ENCODE peak calls at places on chromosomes 2 and 18, in seven cellular contexts. R is Peyer's patch, K is astrocyte, Z is right atrium auricular region, D is transverse colon, F is endothelial cell of umbilical vein, C is AG04450. U is an unnamed sample.

GRCh38 chr2:10264506-10265327 is 38.0 kb upstream of the HPCAL1 start:
- DNase-seq in C (no peak), K (no peak), F (no peak), Z (no peak), D (peak; percentile 4), R (peak; percentile 42), U (peak; percentile 24)

GRCh38 chr18:47250415-47251046 is 929 bp downstream of the SKOR2 start:
- DNase-seq in C (no peak), R (no peak), K (no peak), Z (no peak), F (no peak), D (no peak), U (no peak)

GRCh38 chr18:29012364-29012763 is 835.4 kb upstream of the CDH2 start:
- DNase-seq in F (no peak), Z (no peak), K (no peak), R (no peak), D (no peak), C (no peak), U (no peak)

GRCh38 chr2:71380665-71381064 is 49.1 kb downstream of the ZNF638 start:
- DNase-seq in F (no peak), D (no peak), K (peak; percentile 37), Z (no peak), R (no peak), C (peak; percentile 18), U (no peak)

GRCh38 chr2:9256570-9257043 is 50.0 kb downstream of the ASAP2 start:
- DNase-seq in Z (no peak), C (no peak), K (no peak), D (no peak), R (no peak), F (peak; percentile 58), U (no peak)

GRCh38 chr18:37958499-37958898 is 392.9 kb upstream of the CELF4 start:
- DNase-seq in K (no peak), Z (no peak), D (no peak), C (no peak), F (no peak), R (no peak), U (no peak)

GRCh38 chr2:86821306-86821705 is 30.6 kb upstream of the CD8A start:
- DNase-seq in C (no peak), F (no peak), K (no peak), Z (no peak), D (no peak), R (no peak), U (no peak)

GRCh38 chr18:13222371-13223281 is 4.1 kb downstream of the LDLRAD4 start:
- DNase-seq in R (peak; percentile 83), D (peak; percentile 80), Z (peak; percentile 86), K (peak; percentile 50), C (peak; percentile 7), F (no peak), U (peak; percentile 73)

GRCh38 chr2:203586696-203587095 is 51.6 kb upstream of the RAPH1 start:
- DNase-seq in D (no peak), Z (no peak), C (no peak), F (no peak), K (no peak), R (no peak), U (no peak)

GRCh38 chr2:204027105-204027504 is 90.5 kb downstream of the ICOS start:
- DNase-seq in R (no peak), Z (no peak), D (no peak), K (peak; percentile 47), F (peak; percentile 84), C (no peak), U (no peak)

GRCh38 chr18:23066060-23066459 is 69.2 kb upstream of the CABLES1 start:
- DNase-seq in D (no peak), F (no peak), R (no peak), C (no peak), Z (no peak), K (no peak), U (no peak)

GRCh38 chr2:193895226-193895625 is 1700.5 kb upstream of the TMEFF2 start:
- DNase-seq in K (no peak), D (no peak), C (no peak), F (peak; percentile 17), Z (no peak), R (no peak), U (no peak)

GRCh38 chr2:238433300-238433915 is 6.7 kb downstream of the ASB1 start:
- DNase-seq in F (no peak), C (no peak), R (no peak), Z (no peak), K (no peak), D (no peak), U (no peak)

GRCh38 chr2:105541189-105542050 is 142.6 kb upstream of the FHL2 start:
- DNase-seq in R (no peak), Z (peak; percentile 16), D (no peak), C (no peak), K (no peak), F (no peak), U (no peak)

GRCh38 chr2:134590679-134591078 is 128.1 kb downstream of the TMEM163 start:
- DNase-seq in K (no peak), Z (no peak), R (no peak), C (no peak), F (no peak), D (no peak), U (no peak)

GRCh38 chr2:32061430-32061829 is 1.9 kb upstream of the SPAST start:
- DNase-seq in Z (no peak), D (no peak), R (no peak), C (no peak), K (no peak), F (no peak), U (no peak)
- H3K4me3 ChIP-seq in Z (no peak overlapping the region), D (no peak overlapping the region), R (no peak overlapping the region), C (no peak overlapping the region), K (no peak overlapping the region), F (no peak overlapping the region), U (no peak overlapping the region)

GRCh38 chr2:120064664-120065063 is 51.8 kb downstream of the EPB41L5 start:
- DNase-seq in D (no peak), R (no peak), K (no peak), Z (no peak), C (no peak), F (no peak), U (no peak)

DNA sequence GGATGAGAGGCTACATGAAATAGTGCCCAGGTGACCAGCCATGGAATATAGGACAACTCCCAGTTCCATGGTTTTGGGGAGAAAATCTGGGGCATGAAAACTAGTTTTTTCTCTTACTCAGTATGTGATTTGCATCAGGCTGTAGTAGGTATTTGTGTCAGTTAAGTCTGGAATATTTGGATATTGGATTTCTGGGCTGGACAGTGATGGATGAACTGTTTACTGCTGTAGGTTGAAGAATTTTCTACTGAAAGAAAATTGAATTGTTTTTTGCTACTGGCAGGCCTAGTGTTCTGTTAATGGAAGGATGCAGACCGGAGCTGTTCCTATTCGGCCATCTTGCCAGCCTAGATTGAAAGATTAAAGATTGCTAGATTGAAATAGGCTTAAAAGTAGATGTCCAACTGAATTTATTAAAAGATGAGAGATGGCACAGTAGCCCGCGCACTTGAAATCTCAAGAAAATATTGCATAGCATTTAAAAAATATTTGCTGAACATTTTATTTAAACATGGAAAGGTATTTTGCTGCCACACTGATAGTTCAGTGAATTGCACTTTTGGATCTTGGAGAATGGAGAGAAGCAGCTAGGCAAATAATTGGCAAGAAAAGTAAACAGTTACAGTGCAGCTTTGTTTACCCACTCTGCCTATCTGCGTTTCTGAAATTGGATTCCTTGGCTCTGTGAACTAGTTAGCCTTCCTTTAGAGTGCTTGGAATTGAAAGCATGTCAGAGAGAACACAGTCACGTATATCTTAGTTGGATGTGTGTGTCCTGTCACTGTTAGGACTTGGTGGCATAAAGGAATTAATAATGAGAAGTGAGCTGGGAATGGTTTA is 54.1 kb downstream of the EPB41L5 start:
- DNase-seq in K (peak; percentile 10), F (peak; percentile 21), C (no peak), Z (no peak), D (no peak), R (no peak), U (no peak)
- TF ChIP-seq CTCF in K (no peak), F (no peak), C (no peak), Z (no peak), D (no peak), R (no peak), U (no peak)

GRCh38 chr18:49963217-49963616 is 149.9 kb upstream of the ACAA2 start:
- DNase-seq in F (no peak), K (no peak), C (no peak), R (no peak), D (no peak), Z (no peak), U (no peak)

GRCh38 chr18:49967171-49967570 is 153.8 kb upstream of the ACAA2 start:
- DNase-seq in R (no peak), F (no peak), C (no peak), K (no peak), Z (no peak), D (no peak), U (no peak)

GRCh38 chr18:49967914-49968313 is 154.6 kb upstream of the ACAA2 start:
- DNase-seq in R (no peak), K (no peak), F (no peak), Z (no peak), D (no peak), C (no peak), U (no peak)

GRCh38 chr18:49968649-49969309 is 155.4 kb upstream of the ACAA2 start:
- DNase-seq in D (no peak), F (no peak), C (no peak), R (no peak), K (no peak), Z (no peak), U (no peak)

GRCh38 chr18:49966090-49966489 is 152.8 kb upstream of the ACAA2 start:
- DNase-seq in D (no peak), K (no peak), R (no peak), F (no peak), C (no peak), Z (no peak), U (no peak)
- H3K27ac ChIP-seq in D (peak overlapping the region; percentile 85), K (no peak overlapping the region), R (peak overlapping the region; percentile 78), F (no peak overlapping the region), C (no peak overlapping the region), Z (no peak overlapping the region), U (no peak overlapping the region)

GRCh38 chr2:158191076-158191566 is 89.4 kb downstream of the UPP2 start:
- DNase-seq in F (no peak), D (no peak), Z (no peak), C (no peak), R (no peak), K (peak; percentile 39), U (no peak)
- H3K4me3 ChIP-seq in F (no peak overlapping the region), D (no peak overlapping the region), Z (peak overlapping the region; percentile 2), C (no peak overlapping the region), R (no peak overlapping the region), K (peak overlapping the region; percentile 44), U (peak overlapping the region; percentile 12)

GRCh38 chr2:229910832-229911412 is 10.9 kb downstream of the TRIP12 start:
- DNase-seq in R (peak; percentile 74), Z (no peak), C (no peak), D (no peak), F (peak; percentile 46), K (no peak), U (no peak)
- TF ChIP-seq CTCF in R (peak; percentile 30), Z (peak; percentile 48), C (peak; percentile 32), D (no peak), F (peak; percentile 15), K (no peak), U (peak; percentile 29)

DNA sequence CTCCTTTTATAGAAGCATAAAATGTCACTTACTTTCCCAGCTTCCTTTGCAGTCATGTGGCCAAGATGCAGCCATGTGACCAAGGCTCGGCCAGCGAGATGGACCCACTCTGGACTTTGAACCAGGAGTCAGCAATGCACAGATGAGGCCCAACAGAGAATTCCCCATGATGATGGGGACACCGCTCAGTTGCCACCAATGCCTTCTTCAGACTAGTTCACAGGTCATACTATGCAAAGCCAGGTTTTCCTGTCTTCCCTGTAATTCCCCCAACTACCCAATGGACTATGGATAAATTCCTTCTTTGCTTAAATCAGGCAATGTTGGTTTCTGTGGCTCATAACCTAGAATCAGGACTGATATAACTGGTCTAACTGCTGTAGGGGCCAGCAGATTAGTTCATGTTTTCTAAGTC is 22.5 kb upstream of the REL start:
- DNase-seq in C (no peak), K (no peak), D (no peak), R (no peak), Z (no peak), F (no peak), U (no peak)
- H3K27ac ChIP-seq in C (no peak overlapping the region), K (no peak overlapping the region), D (no peak overlapping the region), R (no peak overlapping the region), Z (no peak overlapping the region), F (no peak overlapping the region), U (no peak overlapping the region)

U was measured in lower lobe of right lung.